ENCODE peak calls at places on chromosomes 4 and X, in five cellular contexts. U is CD8-positive, alpha-beta memory T cell; V is foreskin fibroblast; S is NCI-H82; F is Kasumi-1. C is an unnamed sample.

GRCh38 chrX:65014230-65014629 is 38.0 kb upstream of the ZC4H2 start:
- DNase-seq in V (no peak), S (no peak), U (no peak), F (no peak), C (no peak)

GRCh38 chr4:112515278-112516075 is 503 bp downstream of the NEUROG2 start:
- DNase-seq in V (no peak), U (peak), S (peak), F (peak), C (no peak)

GRCh38 chrX:41023098-41023497 is 62.1 kb upstream of the USP9X start:
- DNase-seq in V (no peak), F (no peak), U (no peak), S (no peak), C (no peak)

GRCh38 chr4:61514991-61515390 is 314.9 kb downstream of the ADGRL3 start:
- DNase-seq in F (no peak), V (no peak), S (peak), U (no peak), C (no peak)

GRCh38 chrX:12906392-12906791 is at the start of gene TLR8:
- DNase-seq in V (no peak), U (no peak), F (no peak), S (no peak), C (no peak)

GRCh38 chr4:26145212-26145611 is 175.6 kb upstream of the RBPJ start:
- DNase-seq in V (no peak), S (no peak), U (no peak), F (no peak), C (no peak)

GRCh38 chrX:36436286-36436860 is 516.8 kb downstream of the CFAP47 start:
- DNase-seq in U (no peak), V (no peak), S (peak), F (no peak), C (no peak)

GRCh38 chr4:26269038-26269437 is 51.8 kb upstream of the RBPJ start:
- DNase-seq in F (no peak), U (no peak), S (no peak), V (no peak), C (no peak)

GRCh38 chr4:185237185-185237584 is 27.8 kb downstream of the SNX25 start:
- DNase-seq in V (no peak), S (no peak), F (no peak), U (no peak), C (no peak)

GRCh38 chr4:148955926-148956325 is 513.7 kb upstream of the NR3C2 start:
- DNase-seq in S (no peak), U (no peak), F (no peak), V (no peak), C (no peak)

GRCh38 chr4:85783483-85783882 is 308.5 kb downstream of the ARHGAP24 start:
- DNase-seq in V (peak), U (no peak), S (no peak), F (no peak), C (peak)

GRCh38 chr4:67651536-67651935 is 49.4 kb downstream of the UBA6 start:
- DNase-seq in F (no peak), S (no peak), V (no peak), U (no peak), C (no peak)

GRCh38 chr4:152676052-152676854 is 3.5 kb downstream of the TMEM154 start:
- DNase-seq in S (no peak), U (no peak), V (no peak), F (no peak), C (no peak)

GRCh38 chrX:119758682-119759332 is 419 bp downstream of the SOWAHD start:
- DNase-seq in V (no peak), F (no peak), S (peak), U (peak), C (no peak)

GRCh38 chr4:126611900-126612299 is 1020.9 kb upstream of the INTU start:
- DNase-seq in V (peak), S (no peak), F (no peak), U (no peak), C (no peak)

GRCh38 chr4:1551211-1551610 is 132.9 kb downstream of the FAM53A start:
- DNase-seq in V (no peak), U (no peak), F (no peak), S (no peak), C (no peak)

GRCh38 chr4:48570646-48571220 is 80.7 kb downstream of the ZAR1 start:
- DNase-seq in F (no peak), S (no peak), V (peak), U (no peak), C (no peak)

GRCh38 chr4:121307441-121308327 is 73.1 kb downstream of the QRFPR start:
- DNase-seq in S (peak), U (peak), F (peak), V (peak), C (peak)

GRCh38 chr4:150229538-150229937 is 151.3 kb downstream of the DCLK2 start:
- DNase-seq in U (no peak), S (no peak), V (peak), F (no peak), C (peak)

GRCh38 chr4:87051121-87051713 is 116.4 kb downstream of the AFF1 start:
- DNase-seq in V (no peak), F (no peak), U (no peak), S (no peak), C (no peak)

GRCh38 chrX:11437642-11438379 is 144.6 kb downstream of the AMELX start:
- DNase-seq in F (no peak), S (peak), U (no peak), V (peak), C (peak)

GRCh38 chr4:4784379-4784778 is 75.1 kb upstream of the MSX1 start:
- DNase-seq in U (no peak), F (no peak), V (no peak), S (peak), C (no peak)

GRCh38 chr4:83855044-83855443 is 319.1 kb downstream of the GPAT3 start:
- DNase-seq in U (no peak), F (no peak), S (no peak), V (peak), C (peak)

GRCh38 chr4:8303485-8304281 is 34.1 kb downstream of the HTRA3 start:
- DNase-seq in V (peak), F (no peak), S (no peak), U (no peak), C (peak)

GRCh38 chr4:147741190-147741788 is 9.4 kb downstream of the ARHGAP10 start:
- DNase-seq in F (no peak), S (peak), U (no peak), V (no peak), C (no peak)

GRCh38 chr4:6674500-6675149 is 19.1 kb upstream of the S100P start:
- DNase-seq in V (no peak), U (peak), S (peak), F (peak), C (no peak)

GRCh38 chr4:118950224-118950623 is 61.6 kb downstream of the SYNPO2 start:
- DNase-seq in S (no peak), V (no peak), U (no peak), F (peak), C (no peak)

GRCh38 chrX:132214518-132214917 is 4.7 kb downstream of the RAP2C start:
- DNase-seq in S (no peak), F (no peak), V (peak), U (no peak), C (no peak)

GRCh38 chrX:153611298-153612095 is 12.6 kb upstream of the CCNQ start:
- DNase-seq in F (no peak), V (no peak), S (no peak), U (no peak), C (no peak)

GRCh38 chr4:67713531-67714247 is 12.7 kb upstream of the UBA6 start:
- DNase-seq in V (peak), S (no peak), F (peak), U (no peak), C (no peak)

GRCh38 chr4:6644792-6645530 is 4.5 kb downstream of the MRFAP1 start:
- DNase-seq in F (no peak), V (no peak), U (no peak), S (no peak), C (no peak)

GRCh38 chr4:141543176-141543575 is 93.2 kb upstream of the IL15 start:
- DNase-seq in S (no peak), U (no peak), V (no peak), F (no peak), C (no peak)

GRCh38 chr4:109294006-109294405 is 8.5 kb downstream of the COL25A1 start:
- DNase-seq in F (peak), U (no peak), V (no peak), S (peak), C (no peak)